ENCODE peak calls at places on chromosomes 3 and 15, in four cellular contexts. S is HFF-Myc, J is bronchial epithelial cell, O is fibroblast of lung. C is an unnamed sample.

GRCh38 chr3:127680146-127680661 is 7.5 kb downstream of the ABTB1 start:
- DNase-seq in S (no peak), J (no peak), O (no peak), C (no peak)

GRCh38 chr3:66153471-66153870 is 67.3 kb upstream of the SLC25A26 start:
- DNase-seq in S (no peak), J (no peak), O (peak; percentile 37), C (no peak)

GRCh38 chr15:49421991-49422390 is 1.1 kb upstream of the FGF7 start:
- DNase-seq in S (no peak), J (peak; percentile 52), O (peak; percentile 65), C (no peak)

GRCh38 chr3:194879126-194879887 is 193.6 kb downstream of the FAM43A start:
- DNase-seq in S (no peak), J (no peak), O (no peak), C (peak; percentile 20)

GRCh38 chr3:172918568-172919296 is 168.2 kb downstream of the ECT2 start:
- DNase-seq in S (no peak), J (no peak), O (no peak), C (no peak)

GRCh38 chr15:40454904-40455391 is 14.2 kb downstream of the BAHD1 start:
- DNase-seq in S (no peak), J (peak; percentile 83), O (peak; percentile 63), C (no peak)

GRCh38 chr15:77542491-77543001 is 90.2 kb downstream of the LINGO1 start:
- DNase-seq in S (no peak), J (peak; percentile 56), O (peak; percentile 43), C (no peak)

GRCh38 chr3:184037816-184038215 is 6.3 kb downstream of the HTR3D start:
- DNase-seq in S (no peak), J (no peak), O (no peak), C (no peak)

GRCh38 chr15:68304611-68305337 is 27.2 kb downstream of the FEM1B start:
- DNase-seq in S (no peak), J (peak; percentile 86), O (no peak), C (peak; percentile 62)

GRCh38 chr3:67558429-67558828 is 96.0 kb downstream of the SUCLG2 start:
- DNase-seq in S (no peak), J (no peak), O (peak; percentile 14), C (no peak)

GRCh38 chr3:45145681-45146614 is at the start of gene CDCP1:
- DNase-seq in S (no peak), J (peak; percentile 67), O (peak; percentile 33), C (no peak)

GRCh38 chr3:197209366-197210260 is 88.8 kb downstream of the DLG1 start:
- DNase-seq in S (no peak), J (no peak), O (peak; percentile 36), C (no peak)

GRCh38 chr15:31200735-31201151 is 99.2 kb upstream of the TRPM1 start:
- DNase-seq in S (no peak), J (peak; percentile 65), O (peak; percentile 31), C (no peak)

GRCh38 chr15:39746176-39746575 is 36.5 kb downstream of the FSIP1 start:
- DNase-seq in S (no peak), J (no peak), O (no peak), C (no peak)

GRCh38 chr3:146969356-146969755 is 364.2 kb upstream of the PLSCR5 start:
- DNase-seq in S (no peak), J (no peak), O (peak; percentile 78), C (no peak)

GRCh38 chr3:99248913-99249312 is 347.4 kb upstream of the DCBLD2 start:
- DNase-seq in S (no peak), J (no peak), O (peak; percentile 41), C (no peak)

GRCh38 chr3:25713316-25713967 is 48.7 kb upstream of the TOP2B start:
- DNase-seq in S (no peak), J (peak; percentile 78), O (no peak), C (no peak)

GRCh38 chr3:6179761-6180160 is 681.2 kb upstream of the GRM7 start:
- DNase-seq in S (no peak), J (no peak), O (peak; percentile 86), C (no peak)

GRCh38 chr3:129357616-129358015 is 70.8 kb downstream of the EFCAB12 start:
- DNase-seq in S (no peak), J (no peak), O (no peak), C (no peak)

GRCh38 chr3:178392553-178392952 is 143.7 kb upstream of the KCNMB2 start:
- DNase-seq in S (no peak), J (peak; percentile 55), O (peak; percentile 85), C (no peak)

GRCh38 chr15:48440084-48440483 is 108.9 kb downstream of the DUT start:
- DNase-seq in S (peak; percentile 44), J (no peak), O (peak; percentile 96), C (no peak)

GRCh38 chr3:122067214-122067550 is 12.0 kb downstream of the CD86 start:
- DNase-seq in S (no peak), J (no peak), O (no peak), C (no peak)

GRCh38 chr15:76217029-76217866 is 94.0 kb downstream of the ETFA start:
- DNase-seq in S (no peak), J (peak; percentile 72), O (peak; percentile 86), C (no peak)

GRCh38 chr15:26260517-26261133 is 397.5 kb upstream of the ATP10A start:
- DNase-seq in S (no peak), J (no peak), O (peak; percentile 0), C (no peak)

DNA sequence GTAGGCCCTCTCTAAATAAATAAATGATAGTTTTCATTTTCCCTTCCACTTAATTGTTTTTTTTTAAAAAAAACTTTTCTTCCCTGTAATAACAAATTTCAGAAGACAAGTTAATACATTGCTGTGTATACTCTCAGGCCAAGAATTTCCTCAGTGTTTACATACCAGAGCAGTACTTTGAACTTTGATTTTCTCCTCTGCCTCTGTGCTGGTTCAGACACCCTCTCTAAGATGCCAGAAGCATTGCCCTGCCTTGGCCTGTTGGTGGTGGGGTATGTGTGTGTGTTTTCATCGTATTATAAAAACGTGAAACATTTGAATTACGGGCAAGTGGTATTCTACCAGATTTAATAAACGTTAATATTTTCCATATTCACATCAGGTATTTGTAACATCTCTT is 70.1 kb downstream of the SMAD3 start:
- DNase-seq in S (no peak), J (no peak), O (peak; percentile 78), C (no peak)
- TF ChIP-seq CTCF in S (no peak), J (no peak), O (peak; percentile 60), C (no peak)

GRCh38 chr3:50154840-50155490 is at the start of gene SEMA3F:
- DNase-seq in S (no peak), J (no peak), O (peak; percentile 73), C (peak; percentile 81)
- TF ChIP-seq CTCF in S (no peak), J (peak; percentile 9), O (no peak), C (peak; percentile 5)

DNA sequence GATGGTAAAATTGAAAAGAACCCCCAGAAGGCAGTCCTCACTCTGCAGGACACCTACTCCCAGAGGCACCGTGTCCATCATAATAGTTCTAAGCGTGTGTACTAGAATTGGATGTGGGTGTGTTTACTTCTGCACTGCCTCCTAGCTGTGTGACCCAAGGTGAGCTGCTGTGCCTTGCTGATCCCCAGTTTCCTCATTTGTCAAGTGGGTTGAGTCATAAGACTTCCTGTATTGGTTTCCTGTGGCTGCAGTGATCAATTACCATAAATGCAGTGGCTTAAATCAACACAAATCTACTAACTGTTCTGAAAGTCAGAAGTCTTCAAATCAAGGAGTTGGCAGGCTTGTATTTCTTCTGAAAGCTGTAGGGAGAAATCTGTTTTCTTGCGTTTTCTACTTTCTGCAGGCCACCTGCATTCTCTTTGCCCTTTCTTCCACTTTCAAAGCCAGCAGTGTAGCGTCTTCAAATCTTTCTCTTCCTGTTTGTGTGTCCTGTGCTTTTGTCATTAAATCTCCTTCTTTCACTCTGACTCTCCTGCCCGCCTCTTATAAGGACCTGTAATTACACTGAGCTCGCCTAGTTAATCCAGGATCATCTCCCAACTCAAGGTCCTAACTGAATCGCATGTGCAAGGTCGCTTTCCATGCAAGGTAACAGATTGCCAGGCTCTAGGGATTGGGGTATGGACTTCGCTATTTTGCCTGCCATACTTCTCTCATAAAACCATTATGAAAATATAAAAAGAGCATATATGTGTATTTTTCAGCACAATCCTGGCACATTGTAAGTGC is 59.0 kb downstream of the RORA start:
- DNase-seq in S (no peak), J (no peak), O (no peak), C (no peak)
- TF ChIP-seq CTCF in S (no peak), J (no peak), O (no peak), C (no peak)

DNA sequence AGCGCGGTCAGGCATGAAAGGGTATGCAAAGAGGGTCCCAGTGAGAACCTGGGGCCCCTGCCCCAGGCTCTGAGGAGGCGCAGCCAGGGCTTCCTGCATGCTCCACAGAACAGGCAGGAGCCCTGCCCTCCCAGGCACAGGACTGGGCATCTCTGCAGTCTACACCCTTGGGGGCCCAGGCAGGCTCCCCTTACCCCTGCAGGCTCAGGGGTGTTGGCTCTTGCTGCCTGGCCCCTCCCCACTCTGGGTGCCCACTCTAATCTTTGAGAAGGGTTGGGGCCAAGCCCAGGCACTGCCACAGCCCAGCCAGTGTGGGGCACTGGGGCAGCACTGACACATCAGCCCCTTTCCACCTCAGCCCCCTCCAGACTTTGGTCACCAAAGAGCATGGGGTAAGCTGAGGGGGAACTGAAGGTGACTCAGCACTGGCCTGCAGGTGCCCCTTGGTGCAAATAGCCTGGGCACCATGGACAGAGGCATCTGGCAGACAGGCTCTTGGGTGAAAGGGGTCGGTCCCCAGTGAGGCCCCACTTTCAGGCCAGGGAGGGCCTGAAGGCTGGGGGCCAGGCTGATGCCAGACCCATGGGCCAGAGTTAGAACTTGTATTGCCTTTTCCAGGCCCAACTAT is 73.4 kb downstream of the NPAP1 start:
- DNase-seq in S (no peak), J (no peak), O (no peak), C (no peak)
- TF ChIP-seq CTCF in S (no peak), J (no peak), O (no peak), C (no peak)

GRCh38 chr3:136196401-136197158 is 445 bp upstream of the MSL2 start:
- DNase-seq in S (peak; percentile 99), J (peak; percentile 99), O (peak; percentile 99), C (peak; percentile 99)

GRCh38 chr3:136195258-136196063 is 674 bp downstream of the MSL2 start:
- DNase-seq in S (no peak), J (no peak), O (peak; percentile 72), C (peak; percentile 86)

GRCh38 chr3:136196064-136196400 is at the start of gene MSL2:
- DNase-seq in S (no peak), J (no peak), O (no peak), C (no peak)

GRCh38 chr3:136193273-136194043 is 2.7 kb downstream of the MSL2 start:
- DNase-seq in S (no peak), J (peak; percentile 43), O (no peak), C (no peak)

DNA sequence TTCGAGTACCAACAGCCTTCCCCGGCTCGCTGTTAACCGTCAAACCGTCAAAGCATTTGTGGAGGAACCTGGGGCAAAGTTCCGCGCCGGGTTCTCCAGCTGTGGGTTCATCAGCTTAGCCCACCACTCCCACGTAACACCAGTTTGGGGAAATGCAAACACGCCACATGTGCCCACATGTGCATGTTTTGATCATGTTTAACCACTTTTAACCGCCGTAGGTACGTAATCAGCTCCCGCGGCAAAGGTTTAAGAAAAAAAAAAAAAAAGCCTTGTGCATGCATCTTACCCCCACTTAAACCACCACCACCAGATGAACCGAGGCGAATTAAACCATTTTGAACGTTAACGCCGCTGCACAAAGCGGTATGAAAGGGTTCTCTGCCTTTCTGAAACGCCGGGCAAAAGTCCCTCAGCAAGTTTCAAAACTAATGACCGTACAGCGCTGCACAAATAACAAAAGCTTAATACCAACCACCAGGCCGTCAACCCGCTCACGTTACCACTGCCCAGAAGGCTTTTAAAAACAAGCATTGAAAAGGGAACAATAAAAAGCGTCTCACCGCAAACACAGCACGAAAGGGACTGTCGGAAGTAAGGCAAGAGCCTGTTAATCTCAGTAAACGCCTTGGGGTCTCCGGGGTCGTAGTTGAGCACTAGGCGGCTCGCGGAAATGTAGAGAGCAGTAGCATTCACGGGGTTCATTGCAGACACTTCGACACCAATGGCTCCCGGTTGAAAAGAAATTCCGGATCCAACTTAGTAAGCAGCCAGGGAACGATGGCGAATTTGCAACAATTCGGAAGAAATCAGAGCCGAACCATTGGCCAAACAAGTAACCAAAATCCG is 1.5 kb downstream of the MSL2 start:
- DNase-seq in S (no peak), J (peak; percentile 19), O (peak; percentile 29), C (no peak)
- TF ChIP-seq CTCF in S (no peak), J (no peak), O (no peak), C (peak; percentile 29)